ENCODE peak calls at places on chromosome 9, in four cellular contexts. S is stimulated activated CD8-positive, alpha-beta memory T cell treated with anti-CD3 and anti-CD28 coated beads, Interleukin-4, amount 100 ng/mL, for 1 hour; P is ecto neural progenitor cell; X is CD4-positive, alpha-beta T cell. A is an unnamed sample.
A peak's percentile ranks its signal among the peaks of the same experiment; 100 is the strongest.

GRCh38 chr9:73649552-73649951 is 497.9 kb downstream of the ANXA1 start:
- DNase-seq in S (no peak), P (no peak), X (no peak), A (no peak)

GRCh38 chr9:98132806-98133631 is 14.0 kb upstream of the TRIM14 start:
- DNase-seq in X (no peak), P (peak; percentile 71), S (no peak), A (no peak)

GRCh38 chr9:36091028-36091953 is 45.2 kb upstream of the GLIPR2 start:
- DNase-seq in P (no peak), X (no peak), S (no peak), A (peak; percentile 60)

GRCh38 chr9:135573124-135573523 is 11.6 kb downstream of the PAEP start:
- DNase-seq in P (no peak), X (no peak), S (no peak), A (no peak)

GRCh38 chr9:100394032-100394695 is 32.8 kb upstream of the MSANTD3 start:
- DNase-seq in X (no peak), S (no peak), P (no peak), A (no peak)

GRCh38 chr9:131640438-131641181 is 95.3 kb downstream of the PRRT1B start:
- DNase-seq in S (no peak), P (no peak), X (no peak), A (no peak)

GRCh38 chr9:76662476-76663281 is 101.6 kb upstream of the PCA3 start:
- DNase-seq in X (no peak), P (no peak), S (no peak), A (no peak)

GRCh38 chr9:124394167-124394566 is 21.1 kb downstream of the PSMB7 start:
- DNase-seq in X (no peak), P (no peak), S (no peak), A (no peak)

GRCh38 chr9:112119225-112120045 is 55.7 kb downstream of the SUSD1 start:
- DNase-seq in P (no peak), S (no peak), X (no peak), A (no peak)

GRCh38 chr9:82781965-82782392 is 281.0 kb downstream of the RASEF start:
- DNase-seq in S (no peak), X (no peak), P (no peak), A (no peak)

GRCh38 chr9:109307380-109308240 is 13.2 kb downstream of the EPB41L4B start:
- DNase-seq in P (no peak), X (no peak), S (no peak), A (no peak)